ENCODE peak calls at places on chromosomes 4 and X, in eight cellular contexts. X, Y, O, C, H, E, V and L are unnamed samples.

GRCh38 chr4:52943644-52944043 is 81.5 kb downstream of the RASL11B start:
- DNase-seq in V (no peak), X (no peak), E (no peak), O (no peak), H (no peak), C (no peak), Y (no peak), L (no peak)

GRCh38 chrX:119880552-119881437 is 9.2 kb downstream of the NDUFA1 start:
- DNase-seq in H (peak), E (no peak), V (peak), Y (peak), O (no peak), X (peak), C (peak), L (peak)

GRCh38 chrX:40260123-40260751 is 162.5 kb upstream of the BCOR start:
- DNase-seq in O (peak), X (no peak), E (no peak), H (no peak), C (no peak), V (no peak), Y (no peak), L (no peak)

GRCh38 chrX:71996826-71997225 is 86.2 kb downstream of the NHSL2 start:
- DNase-seq in C (no peak), H (no peak), V (no peak), Y (no peak), O (peak), E (no peak), X (no peak), L (no peak)

GRCh38 chr4:15577508-15577907 is 77.6 kb downstream of the FBXL5 start:
- DNase-seq in Y (no peak), C (no peak), H (no peak), E (no peak), O (no peak), X (no peak), V (no peak), L (no peak)

GRCh38 chr4:147548251-147548650 is 67.4 kb downstream of the EDNRA start:
- DNase-seq in Y (no peak), H (no peak), C (no peak), O (no peak), E (no peak), X (no peak), V (no peak), L (no peak)

GRCh38 chr4:173494013-173494970 is 35.7 kb downstream of the HAND2 start:
- DNase-seq in Y (peak), E (peak), X (no peak), C (peak), H (no peak), O (peak), V (peak), L (peak)

GRCh38 chr4:127698789-127699200 is 31.4 kb upstream of the SLC25A31 start:
- DNase-seq in H (no peak), Y (peak), O (no peak), C (no peak), V (no peak), E (no peak), X (no peak), L (no peak)

GRCh38 chr4:26321326-26322276 is 787 bp downstream of the RBPJ start:
- DNase-seq in X (no peak), H (peak), E (peak), C (peak), O (no peak), Y (peak), V (no peak), L (peak)

GRCh38 chrX:47215291-47215900 is 3.1 kb upstream of the CDK16 start:
- DNase-seq in V (no peak), O (no peak), H (no peak), C (no peak), X (no peak), E (no peak), Y (no peak), L (no peak)

GRCh38 chr4:115841873-115842272 is 728.5 kb upstream of the NDST4 start:
- DNase-seq in X (no peak), H (no peak), V (no peak), Y (no peak), O (no peak), E (no peak), C (no peak), L (no peak)

GRCh38 chr4:121675715-121676114 is 21.1 kb downstream of the ANXA5 start:
- DNase-seq in O (no peak), E (no peak), X (no peak), C (peak), Y (no peak), H (no peak), V (no peak), L (no peak)

GRCh38 chrX:69152398-69152797 is 12.9 kb downstream of the PJA1 start:
- DNase-seq in V (no peak), Y (peak), E (no peak), O (peak), X (no peak), H (no peak), C (no peak), L (no peak)

GRCh38 chrX:49186125-49187027 is at the start of gene PRICKLE3:
- DNase-seq in H (peak), Y (peak), C (peak), O (peak), V (no peak), X (no peak), E (peak), L (peak)

GRCh38 chrX:129359269-129359668 is 164.0 kb downstream of the SMARCA1 start:
- DNase-seq in E (no peak), Y (no peak), H (no peak), V (no peak), O (no peak), C (no peak), X (no peak), L (no peak)

GRCh38 chr4:81523672-81524436 is 52.1 kb upstream of the RASGEF1B start:
- DNase-seq in O (no peak), H (no peak), E (no peak), X (no peak), C (peak), Y (no peak), V (no peak), L (no peak)

GRCh38 chr4:31045151-31045550 is 325.0 kb downstream of the PCDH7 start:
- DNase-seq in V (no peak), H (no peak), Y (no peak), C (no peak), E (no peak), O (no peak), X (no peak), L (no peak)